ENCODE peak calls at places on chromosomes 5 and 9, in ten cellular contexts. W is NCI-H1417, F is A549, V is right atrium auricular region, N is GM19239, H is T-helper 2 cell, L is NB4, C is ACHN, I is left ventricle myocardium inferior, M is NCI-H1105 treated with DMSO at 0.1 percent for 48 hours. S is an unnamed sample.
A peak's percentile ranks its signal among the peaks of the same experiment; 100 is the strongest.

GRCh38 chr9:105846825-105847224 is 152.5 kb downstream of the TMEM38B start:
- DNase-seq in W (no peak), F (no peak), V (no peak), N (no peak), H (no peak), L (no peak), C (no peak), I (no peak), M (no peak), S (no peak)

GRCh38 chr5:350355-350754 is 28.8 kb downstream of the AHRR start:
- DNase-seq in W (no peak), F (no peak), V (peak; percentile 18), N (no peak), H (no peak), L (peak; percentile 41), C (peak; percentile 19), I (no peak), M (no peak), S (no peak)

GRCh38 chr5:113378960-113379541 is 55.7 kb downstream of the TSSK1B start:
- DNase-seq in W (peak; percentile 40), F (peak; percentile 67), V (no peak), N (peak; percentile 24), H (peak; percentile 31), L (peak; percentile 72), C (peak; percentile 53), I (peak; percentile 22), M (peak; percentile 39), S (no peak)

GRCh38 chr5:115179959-115180709 is 10.4 kb upstream of the TRIM36 start:
- DNase-seq in W (peak; percentile 67), F (peak; percentile 38), V (no peak), N (peak; percentile 17), H (no peak), L (peak; percentile 79), C (peak; percentile 19), I (no peak), M (peak; percentile 49), S (no peak)

GRCh38 chr9:99491408-99492259 is 269.6 kb downstream of the SEC61B start:
- DNase-seq in W (no peak), F (no peak), V (no peak), N (peak; percentile 34), H (no peak), L (peak; percentile 4), C (no peak), I (no peak), M (no peak), S (no peak)

GRCh38 chr5:147481857-147482256 is 28.0 kb downstream of the DPYSL3 start:
- DNase-seq in W (peak; percentile 11), F (no peak), V (no peak), N (no peak), H (no peak), L (no peak), C (no peak), I (no peak), M (no peak), S (no peak)

GRCh38 chr9:22337261-22337660 is 109.4 kb upstream of the DMRTA1 start:
- DNase-seq in W (no peak), F (no peak), V (no peak), N (no peak), H (no peak), L (no peak), C (no peak), I (no peak), M (no peak), S (no peak)

GRCh38 chr5:30874234-30875034 is 319.1 kb upstream of the CDH6 start:
- DNase-seq in W (no peak), F (no peak), V (no peak), N (no peak), H (no peak), L (no peak), C (no peak), I (no peak), M (no peak), S (no peak)

GRCh38 chr9:109735796-109736195 is 44.2 kb upstream of the PALM2AKAP2 start:
- DNase-seq in W (no peak), F (no peak), V (no peak), N (no peak), H (no peak), L (no peak), C (no peak), I (no peak), M (no peak), S (no peak)

GRCh38 chr9:82583524-82583923 is 479.4 kb downstream of the RASEF start:
- DNase-seq in W (no peak), F (no peak), V (no peak), N (no peak), H (no peak), L (no peak), C (no peak), I (no peak), M (no peak), S (no peak)

GRCh38 chr9:91012933-91013841 is 211.6 kb downstream of the SYK start:
- DNase-seq in W (no peak), F (no peak), V (no peak), N (no peak), H (no peak), L (no peak), C (no peak), I (no peak), M (no peak), S (no peak)

GRCh38 chr5:180690562-180690961 is 41.2 kb upstream of the FLT4 start:
- DNase-seq in W (no peak), F (no peak), V (no peak), N (no peak), H (no peak), L (no peak), C (no peak), I (no peak), M (no peak), S (no peak)

GRCh38 chr9:27179245-27179870 is 70.3 kb downstream of the TEK start:
- DNase-seq in W (no peak), F (no peak), V (no peak), N (no peak), H (no peak), L (no peak), C (no peak), I (no peak), M (no peak), S (no peak)

GRCh38 chr9:23291001-23291400 is 535.0 kb downstream of the ELAVL2 start:
- DNase-seq in W (no peak), F (no peak), V (no peak), N (no peak), H (no peak), L (no peak), C (no peak), I (no peak), M (no peak), S (no peak)

GRCh38 chr5:65588694-65589093 is 25.6 kb downstream of the PPWD1 start:
- DNase-seq in W (no peak), F (no peak), V (no peak), N (no peak), H (no peak), L (no peak), C (no peak), I (no peak), M (no peak), S (no peak)

GRCh38 chr5:157471709-157472108 is 11.7 kb downstream of the NIPAL4 start:
- DNase-seq in W (no peak), F (peak; percentile 50), V (no peak), N (no peak), H (no peak), L (peak; percentile 42), C (peak; percentile 45), I (no peak), M (no peak), S (no peak)

GRCh38 chr9:92048924-92049625 is 66.1 kb downstream of the SPTLC1 start:
- DNase-seq in W (no peak), F (no peak), V (no peak), N (no peak), H (no peak), L (no peak), C (no peak), I (no peak), M (no peak), S (no peak)

GRCh38 chr5:18091758-18092157 is 457.5 kb downstream of the TAF11L14 start:
- DNase-seq in W (no peak), F (no peak), V (no peak), N (no peak), H (no peak), L (no peak), C (no peak), I (no peak), M (no peak), S (no peak)

GRCh38 chr5:169300468-169301385 is at the start of gene SLIT3:
- DNase-seq in W (no peak), F (peak; percentile 89), V (peak; percentile 86), N (no peak), H (no peak), L (no peak), C (peak; percentile 80), I (peak; percentile 74), M (no peak), S (no peak)

GRCh38 chr9:100601216-100601615 is 23.3 kb downstream of the CAVIN4 start:
- DNase-seq in W (peak; percentile 67), F (peak; percentile 41), V (no peak), N (peak; percentile 28), H (no peak), L (peak; percentile 60), C (peak; percentile 72), I (no peak), M (peak; percentile 73), S (no peak)

GRCh38 chr5:173814053-173814452 is 74.1 kb upstream of the CPEB4 start:
- DNase-seq in W (no peak), F (no peak), V (no peak), N (no peak), H (no peak), L (no peak), C (no peak), I (no peak), M (no peak), S (no peak)

GRCh38 chr9:113375057-113376023 is 1.4 kb downstream of the HDHD3 start:
- DNase-seq in W (no peak), F (peak; percentile 22), V (no peak), N (no peak), H (no peak), L (no peak), C (no peak), I (no peak), M (no peak), S (no peak)

GRCh38 chr9:129416831-129417604 is 203.9 kb downstream of the C9orf50 start:
- DNase-seq in W (peak; percentile 77), F (no peak), V (no peak), N (no peak), H (no peak), L (peak; percentile 49), C (peak; percentile 48), I (no peak), M (no peak), S (no peak)

GRCh38 chr9:24502548-24502947 is 43.1 kb downstream of the IZUMO3 start:
- DNase-seq in W (no peak), F (no peak), V (no peak), N (no peak), H (no peak), L (no peak), C (no peak), I (no peak), M (no peak), S (no peak)

GRCh38 chr9:123265833-123266232 is 2.6 kb downstream of the STRBP start:
- DNase-seq in W (no peak), F (no peak), V (no peak), N (no peak), H (no peak), L (peak; percentile 42), C (no peak), I (no peak), M (no peak), S (no peak)

GRCh38 chr9:132169672-132170392 is 8.0 kb downstream of the NTNG2 start:
- DNase-seq in W (peak; percentile 50), F (peak; percentile 58), V (no peak), N (peak; percentile 64), H (peak; percentile 32), L (peak; percentile 74), C (peak; percentile 50), I (peak; percentile 55), M (peak; percentile 49), S (no peak)

GRCh38 chr9:136324501-136325300 is 2.6 kb upstream of the GPSM1 start:
- DNase-seq in W (no peak), F (no peak), V (no peak), N (no peak), H (no peak), L (no peak), C (no peak), I (peak; percentile 81), M (no peak), S (no peak)

GRCh38 chr5:153569036-153569435 is 78.6 kb downstream of the GRIA1 start:
- DNase-seq in W (no peak), F (no peak), V (no peak), N (no peak), H (no peak), L (no peak), C (no peak), I (no peak), M (no peak), S (no peak)